ENCODE peak calls at places on chromosome 12, in four cellular contexts. O, L, M and K are unnamed samples. For H3K9me1, the result is how much of the 10 kb centered on the place peaks cover.

GRCh38 chr12:107328442-107329133 is 235.2 kb upstream of the CRY1 start:
- DNase-seq in L (peak), M (peak), O (no peak), K (no peak)

GRCh38 chr12:57227315-57228115 is 2.0 kb upstream of the SHMT2 start:
- DNase-seq in M (peak), L (no peak), O (no peak), K (no peak)

GRCh38 chr12:127270193-127270592 is 996.8 kb upstream of the TMEM132C start:
- DNase-seq in M (peak), L (no peak), O (no peak), K (no peak)

GRCh38 chr12:132476421-132476820 is 13.5 kb upstream of the FBRSL1 start:
- DNase-seq in O (no peak), L (no peak), M (no peak), K (no peak)

GRCh38 chr12:26252946-26253345 is 57.6 kb downstream of the SSPN start:
- DNase-seq in L (no peak), O (no peak), M (no peak), K (no peak)

GRCh38 chr12:83143937-83144336 is 457.2 kb downstream of the TMTC2 start:
- DNase-seq in M (no peak), O (no peak), L (no peak), K (no peak)

GRCh38 chr12:57836442-57837375 is 9.8 kb downstream of the CTDSP2 start:
- DNase-seq in M (peak), L (peak), O (peak), K (no peak)

GRCh38 chr12:52480073-52480472 is 6.5 kb upstream of the KRT6C start:
- DNase-seq in O (no peak), L (no peak), M (no peak), K (no peak)

GRCh38 chr12:22356231-22356630 is 21.7 kb upstream of the ST8SIA1 start:
- DNase-seq in M (no peak), L (no peak), O (no peak), K (no peak)

GRCh38 chr12:94674835-94675234 is 24.5 kb upstream of the TMCC3 start:
- DNase-seq in M (no peak), O (no peak), L (peak), K (no peak)

GRCh38 chr12:47247418-47247817 is 167.7 kb upstream of the AMIGO2 start:
- DNase-seq in O (no peak), M (no peak), L (no peak), K (no peak)

GRCh38 chr12:29428630-29429029 is 47.7 kb upstream of the ERGIC2 start:
- DNase-seq in L (peak), M (peak), O (no peak), K (peak)

GRCh38 chr12:607541-608001 is 55.7 kb downstream of the NINJ2 start:
- DNase-seq in M (no peak), O (no peak), L (peak), K (no peak)

GRCh38 chr12:65308601-65309071 is 30.2 kb downstream of the MSRB3 start:
- DNase-seq in O (no peak), M (peak), L (peak), K (no peak)

GRCh38 chr12:54431911-54432814 is 13.1 kb upstream of the ITGA5 start:
- DNase-seq in M (peak), L (peak), O (peak), K (peak)

GRCh38 chr12:11856971-11857370 is 207.5 kb downstream of the ETV6 start:
- DNase-seq in O (no peak), M (no peak), L (no peak), K (no peak)

GRCh38 chr12:24845615-24846014 is 103.3 kb downstream of the BCAT1 start:
- DNase-seq in M (peak), O (no peak), L (no peak), K (no peak)

GRCh38 chr12:76085159-76085868 is 829 bp upstream of the NAP1L1 start:
- DNase-seq in L (peak), O (no peak), M (peak), K (no peak)

GRCh38 chr12:23927907-23928306 is 21.6 kb downstream of the SOX5 start:
- DNase-seq in L (no peak), M (no peak), O (no peak), K (no peak)

GRCh38 chr12:80121661-80122060 is 22.3 kb downstream of the OTOGL start:
- DNase-seq in L (no peak), O (no peak), M (peak), K (no peak)

DNA sequence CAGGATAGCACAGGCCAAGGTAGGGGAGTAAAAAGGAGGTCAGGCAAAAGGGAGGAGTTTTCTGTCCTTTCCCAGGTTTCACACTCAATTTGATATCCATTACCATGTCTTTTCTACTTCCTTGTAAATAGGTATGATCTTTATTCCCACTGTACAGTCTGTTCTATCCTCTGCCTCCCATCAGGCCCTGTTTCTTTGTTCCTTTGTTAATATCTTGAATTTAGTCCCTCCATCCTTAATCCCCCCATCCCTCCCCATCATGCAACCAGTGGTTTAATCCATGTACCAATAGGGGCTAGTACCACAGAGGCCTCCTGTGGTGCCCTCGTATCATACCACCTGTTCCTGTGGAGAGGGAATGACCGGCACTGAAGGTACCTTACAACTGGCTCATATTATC is 3.6 kb upstream of the SUOX start:
- DNase-seq in O (no peak), L (no peak), M (no peak), K (no peak)
- TF ChIP-seq CTCF in O (no peak), L (no peak), M (no peak), K (no peak)

DNA sequence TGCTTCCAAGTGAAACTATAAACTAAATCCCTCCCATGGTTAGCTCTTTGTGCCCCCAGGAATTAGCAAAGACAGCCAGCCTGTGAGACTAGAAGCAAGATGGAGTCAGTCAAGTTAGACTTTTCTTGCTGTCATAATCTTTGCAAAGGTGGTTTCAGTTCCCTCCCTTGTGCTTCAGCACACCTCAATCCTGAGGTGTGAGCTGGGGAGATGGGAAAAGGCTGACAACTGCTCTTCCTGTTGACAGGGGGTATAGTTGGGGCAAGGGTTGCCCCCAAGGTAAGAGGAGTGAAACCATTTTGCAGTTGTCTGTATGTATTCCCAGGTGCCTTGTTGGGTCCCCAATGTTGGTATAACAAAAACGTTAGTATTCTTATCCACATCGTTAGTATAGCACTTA is 12.3 kb upstream of the CPM start:
- DNase-seq in M (no peak), L (no peak), O (no peak), K (no peak)
- H3K9me1 ChIP-seq in M (under half), L (under half), O (under half), K (under half)

DNA sequence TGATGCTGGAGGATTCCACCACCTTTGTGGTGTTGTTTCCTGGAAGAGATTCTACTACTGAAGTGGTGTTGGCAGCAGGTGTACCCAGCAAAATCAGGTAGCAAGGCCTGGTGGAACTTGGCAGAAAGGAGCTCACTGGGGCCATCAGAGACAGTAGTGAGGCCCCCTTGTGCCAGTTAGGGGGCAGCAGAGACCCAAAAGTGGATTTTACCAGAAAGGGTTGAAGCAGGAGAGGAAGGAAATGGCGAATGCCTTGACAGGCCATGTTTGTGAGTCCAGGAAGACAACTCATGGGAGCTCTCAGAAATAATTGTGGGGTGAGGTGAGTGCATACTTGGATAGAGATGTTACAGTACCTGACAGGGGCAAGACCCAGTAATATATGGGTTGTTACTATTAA is 137.7 kb upstream of the FGD4 start:
- DNase-seq in L (no peak), M (no peak), O (peak), K (no peak)
- TF ChIP-seq CTCF in L (no peak), M (peak), O (peak), K (no peak)

GRCh38 chr12:63351370-63351769 is 200.4 kb upstream of the AVPR1A start:
- DNase-seq in O (no peak), L (no peak), M (no peak), K (no peak)
- H3K9me1 ChIP-seq in O (under half), L (under half), M (under half), K (under half)

DNA sequence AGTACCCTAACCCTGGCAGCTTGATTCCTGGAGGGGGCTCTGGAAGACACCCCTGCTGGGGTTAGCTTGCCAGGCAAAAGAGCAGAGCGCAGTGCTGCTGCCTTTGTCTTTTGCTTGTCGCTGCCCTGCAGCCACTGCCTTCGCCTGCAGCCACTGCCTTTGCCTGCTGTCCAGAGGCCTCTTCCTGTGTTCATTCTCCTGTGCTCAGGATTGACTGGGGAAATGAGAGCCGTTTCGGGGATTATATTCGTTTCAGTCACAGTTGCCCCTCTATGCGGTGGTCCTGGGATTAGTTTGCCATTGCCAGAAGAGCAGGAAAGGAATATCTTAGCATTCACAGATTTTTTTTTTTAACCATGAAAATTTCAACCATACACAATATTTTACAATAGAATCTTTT is 34.3 kb downstream of the ZNF664 start:
- DNase-seq in L (no peak), M (no peak), O (no peak), K (no peak)
- TF ChIP-seq CTCF in L (no peak), M (no peak), O (no peak), K (no peak)

GRCh38 chr12:6953417-6954315 is 2.5 kb downstream of the PTPN6 start:
- DNase-seq in L (peak), M (no peak), O (no peak), K (no peak)

GRCh38 chr12:6954754-6955461 is 3.8 kb downstream of the PTPN6 start:
- DNase-seq in O (no peak), L (no peak), M (no peak), K (no peak)

GRCh38 chr12:6952860-6953416 is 1.8 kb downstream of the PTPN6 start:
- DNase-seq in L (no peak), O (no peak), M (no peak), K (no peak)

GRCh38 chr12:6955462-6956331 is 4.5 kb downstream of the PTPN6 start:
- DNase-seq in L (no peak), M (no peak), O (no peak), K (no peak)

GRCh38 chr12:6954316-6954710 is 3.2 kb downstream of the PTPN6 start:
- DNase-seq in M (no peak), O (no peak), L (no peak), K (no peak)
- H3K9me1 ChIP-seq in M (under half), O (under half), L (under half), K (under half)

DNA sequence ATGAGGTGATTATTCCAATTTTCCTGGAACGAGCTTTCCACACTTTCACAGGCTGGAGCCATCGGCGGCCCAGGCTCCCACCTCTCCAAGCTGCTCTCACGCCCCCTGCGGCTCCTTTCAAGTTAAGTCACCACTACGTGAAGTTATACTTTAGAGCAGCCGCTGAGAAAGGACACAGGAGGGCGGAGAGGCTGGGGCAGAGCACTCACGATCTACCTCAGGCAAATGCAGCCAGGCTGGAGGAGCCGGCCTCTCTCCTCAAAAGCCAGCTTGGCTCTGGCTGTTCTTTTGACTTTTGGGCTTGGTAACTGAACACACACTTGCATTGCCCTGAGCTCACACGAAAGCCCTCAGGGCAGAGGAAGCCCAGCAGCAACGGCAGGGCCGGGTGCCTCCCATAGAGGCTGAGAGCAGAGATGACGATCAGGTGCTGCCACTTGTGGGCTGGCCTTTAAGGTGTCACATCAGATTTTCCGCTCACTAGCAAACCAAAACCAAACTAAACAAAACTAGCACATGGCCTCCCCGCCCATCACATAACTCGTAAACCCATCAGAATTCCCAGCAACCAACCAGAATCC is 75.2 kb downstream of the PITPNM2 start:
- DNase-seq in M (no peak), L (no peak), O (peak), K (no peak)
- TF ChIP-seq CTCF in M (no peak), L (no peak), O (peak), K (peak)

DNA sequence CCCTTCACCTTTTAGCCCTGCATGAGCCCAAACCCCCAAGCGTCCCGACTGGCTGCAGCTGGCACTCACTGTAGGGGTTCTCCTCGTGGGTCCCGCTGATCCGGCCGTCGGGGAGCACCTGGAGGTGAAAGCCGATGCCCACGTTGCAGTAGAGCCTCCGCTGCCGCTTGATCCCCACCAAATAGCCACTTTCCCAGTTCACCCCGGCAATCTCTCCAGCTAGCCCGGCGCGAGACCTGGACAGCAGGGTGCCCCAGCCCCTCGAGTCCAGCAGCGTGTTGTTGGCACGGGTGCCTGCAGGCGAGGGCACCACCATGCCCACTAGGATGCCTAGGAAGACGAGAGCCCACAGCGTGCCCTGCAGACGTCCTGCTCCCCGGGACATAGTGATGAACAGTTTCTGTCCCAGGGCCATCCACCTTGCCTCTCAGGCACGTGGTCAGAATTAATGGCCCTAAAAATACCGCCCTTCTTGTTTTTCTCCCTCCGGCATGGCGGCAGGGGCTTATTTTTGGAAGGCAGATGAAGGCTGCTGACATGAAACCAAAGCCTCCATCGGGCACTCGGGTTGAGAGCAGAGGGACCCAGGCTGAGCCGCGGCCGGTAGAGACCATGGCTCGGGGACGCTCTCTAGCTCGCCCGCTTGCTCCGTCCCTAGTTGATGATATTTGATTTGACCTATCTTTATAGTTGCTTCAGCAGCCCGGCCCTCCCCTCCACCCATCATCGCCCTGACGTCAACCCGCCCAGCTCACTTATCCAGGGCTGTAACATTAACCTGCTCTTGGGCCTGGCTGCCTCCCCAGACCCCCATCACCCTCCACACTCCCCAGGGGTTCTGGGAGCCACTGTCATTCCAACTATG is at the start of gene FGF6:
- DNase-seq in O (no peak), M (no peak), L (no peak), K (no peak)
- H3K9me1 ChIP-seq in O (under half), M (under half), L (under half), K (under half)

GRCh38 chr12:100868487-100868886 is 73.9 kb downstream of the ANO4 start:
- DNase-seq in O (no peak), M (peak), L (no peak), K (no peak)
- TF ChIP-seq CTCF in O (no peak), M (no peak), L (no peak), K (peak)

GRCh38 chr12:110906516-110906915 is 13.9 kb downstream of the MYL2 start:
- DNase-seq in O (no peak), M (no peak), L (no peak), K (no peak)
- H3K9me1 ChIP-seq in O (under half), M (under half), L (under half), K (under half)